ENCODE peak calls at places on chromosomes 11 and 22, in nine cellular contexts. P, N, K, R, L, C, T, A and F are unnamed samples.

GRCh38 chr11:126669416-126669815 is 313.9 kb downstream of the ST3GAL4 start:
- DNase-seq in T (no peak), L (no peak), C (no peak), P (no peak), N (no peak), A (no peak), K (no peak), R (no peak), F (no peak)

GRCh38 chr11:12215192-12215591 is 104.8 kb downstream of the MICAL2 start:
- DNase-seq in T (no peak), C (peak; percentile 19), R (no peak), L (no peak), P (no peak), N (no peak), K (no peak), A (no peak), F (peak; percentile 80)

GRCh38 chr11:76339217-76339616 is 41.7 kb downstream of the THAP12 start:
- DNase-seq in N (no peak), P (no peak), L (no peak), C (peak; percentile 15), R (peak; percentile 31), K (peak; percentile 68), A (no peak), T (no peak), F (peak; percentile 16)

GRCh38 chr11:134236834-134237556 is 12.5 kb downstream of the VPS26B start:
- DNase-seq in L (no peak), T (peak; percentile 49), N (no peak), A (no peak), K (no peak), P (no peak), R (no peak), C (no peak), F (no peak)

GRCh38 chr22:49334976-49335375 is 492.7 kb downstream of the BRD1 start:
- DNase-seq in L (no peak), R (peak; percentile 2), P (no peak), N (no peak), T (no peak), C (no peak), K (no peak), A (no peak), F (no peak)

GRCh38 chr11:64321533-64321932 is 3.6 kb downstream of the PRDX5 start:
- DNase-seq in A (no peak), C (no peak), N (no peak), K (no peak), R (no peak), T (no peak), P (no peak), L (no peak), F (peak; percentile 87)

GRCh38 chr11:11982975-11983374 is 25.5 kb downstream of the DKK3 start:
- DNase-seq in R (no peak), A (no peak), L (no peak), K (no peak), N (no peak), P (no peak), C (no peak), T (peak; percentile 59), F (no peak)

GRCh38 chr11:44979536-44980399 is 29.1 kb upstream of the TP53I11 start:
- DNase-seq in C (peak; percentile 4), T (no peak), N (no peak), L (no peak), R (peak; percentile 90), K (no peak), A (no peak), P (no peak), F (peak; percentile 87)

GRCh38 chr11:45934580-45935318 is 12.3 kb downstream of the LARGE2 start:
- DNase-seq in L (no peak), T (no peak), P (no peak), N (no peak), R (no peak), A (no peak), C (no peak), K (no peak), F (no peak)

GRCh38 chr22:48616656-48617055 is 1211.0 kb downstream of the BRD1 start:
- DNase-seq in A (no peak), K (no peak), N (no peak), R (no peak), C (no peak), P (no peak), T (no peak), L (no peak), F (no peak)

GRCh38 chr11:82315093-82315492 is 418.6 kb downstream of the FAM181B start:
- DNase-seq in C (peak; percentile 42), A (peak; percentile 13), T (no peak), P (no peak), L (peak; percentile 1), K (no peak), N (peak; percentile 4), R (peak; percentile 25), F (peak; percentile 3)

GRCh38 chr22:26986884-26987283 is 329.5 kb downstream of the MIAT start:
- DNase-seq in R (no peak), C (no peak), A (no peak), T (no peak), L (no peak), K (no peak), N (no peak), P (no peak), F (no peak)

GRCh38 chr11:12243511-12243910 is 133.1 kb downstream of the MICAL2 start:
- DNase-seq in T (no peak), N (no peak), K (no peak), A (no peak), C (no peak), P (no peak), L (no peak), R (no peak), F (no peak)